ENCODE peak calls at places on chromosomes 7 and 10, in ten cellular contexts. U, F, Z, A, P, R, O, Y, K and W are unnamed samples.

GRCh38 chr7:130008941-130009847 is 42.0 kb downstream of the ZC3HC1 start:
- DNase-seq in U (peak; percentile 65), F (peak; percentile 93), Z (no peak), A (peak; percentile 74), P (peak; percentile 97), R (peak; percentile 47), O (peak; percentile 62), Y (no peak), K (peak; percentile 74), W (peak; percentile 45)

GRCh38 chr7:105530546-105530945 is 1.5 kb upstream of the RINT1 start:
- DNase-seq in U (no peak), F (no peak), Z (no peak), A (no peak), P (no peak), R (no peak), O (no peak), Y (no peak), K (no peak), W (no peak)

GRCh38 chr10:43200538-43201390 is 62.5 kb downstream of the CSGALNACT2 start:
- DNase-seq in U (no peak), F (no peak), Z (no peak), A (no peak), P (peak; percentile 0), R (no peak), O (no peak), Y (no peak), K (no peak), W (no peak)

GRCh38 chr10:132506711-132507466 is 30.7 kb upstream of the INPP5A start:
- DNase-seq in U (peak; percentile 89), F (no peak), Z (no peak), A (no peak), P (peak; percentile 34), R (peak; percentile 69), O (peak; percentile 55), Y (no peak), K (no peak), W (peak; percentile 76)

GRCh38 chr10:11036424-11037011 is 18.8 kb downstream of the CELF2 start:
- DNase-seq in U (peak; percentile 54), F (peak; percentile 61), Z (no peak), A (peak; percentile 11), P (peak; percentile 63), R (peak; percentile 52), O (peak; percentile 62), Y (no peak), K (peak; percentile 76), W (peak; percentile 79)

GRCh38 chr10:70543911-70544310 is 58.6 kb downstream of the PRF1 start:
- DNase-seq in U (no peak), F (no peak), Z (no peak), A (no peak), P (no peak), R (no peak), O (no peak), Y (no peak), K (no peak), W (no peak)

GRCh38 chr7:124954766-124955165 is 25.1 kb upstream of the POT1 start:
- DNase-seq in U (no peak), F (no peak), Z (no peak), A (no peak), P (no peak), R (no peak), O (no peak), Y (no peak), K (no peak), W (peak; percentile 21)

GRCh38 chr7:2953099-2953498 is 90.6 kb downstream of the CARD11 start:
- DNase-seq in U (no peak), F (peak; percentile 71), Z (no peak), A (no peak), P (no peak), R (no peak), O (no peak), Y (no peak), K (no peak), W (peak; percentile 3)

GRCh38 chr7:103343758-103344452 is 662 bp downstream of the DNAJC2 start:
- DNase-seq in U (peak; percentile 25), F (peak; percentile 36), Z (no peak), A (peak; percentile 29), P (peak; percentile 38), R (peak; percentile 45), O (peak; percentile 34), Y (peak; percentile 36), K (peak; percentile 44), W (peak; percentile 32)

GRCh38 chr7:140564643-140565042 is 76.0 kb downstream of the DENND2A start:
- DNase-seq in U (no peak), F (peak; percentile 96), Z (no peak), A (no peak), P (no peak), R (no peak), O (no peak), Y (no peak), K (no peak), W (no peak)

GRCh38 chr10:29691564-29692064 is 56.8 kb upstream of the SVIL start:
- DNase-seq in U (peak; percentile 36), F (peak; percentile 74), Z (no peak), A (no peak), P (no peak), R (peak; percentile 40), O (peak; percentile 55), Y (peak; percentile 44), K (peak; percentile 78), W (peak; percentile 92)
- H3K4me3 ChIP-seq in U (no peak overlapping the region), F (no peak overlapping the region), Z (no peak overlapping the region), A (no peak overlapping the region), P (no peak overlapping the region), R (peak overlapping the region; percentile 33), O (no peak overlapping the region), Y (peak overlapping the region; percentile 26), K (no peak overlapping the region), W (peak overlapping the region; percentile 2)

DNA sequence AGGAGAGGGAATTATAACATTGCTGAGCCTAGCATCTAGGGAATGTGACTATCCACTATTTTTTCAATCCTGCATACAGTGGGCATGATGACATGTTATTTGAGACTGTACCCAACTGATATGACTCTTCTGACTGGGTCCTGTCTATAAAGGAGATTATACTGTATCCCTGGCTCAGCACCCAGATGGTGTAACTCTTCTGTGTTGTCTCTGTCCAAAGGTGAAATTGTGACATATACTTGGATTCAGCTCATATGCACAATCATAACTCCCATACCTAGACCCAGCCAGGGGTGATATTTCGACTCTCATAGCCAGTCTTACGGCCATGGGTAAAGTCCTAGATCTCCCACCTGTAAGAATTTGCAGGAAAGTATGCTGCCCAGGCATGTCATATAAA is 59.3 kb downstream of the ZNF736 start:
- DNase-seq in U (no peak), F (no peak), Z (no peak), A (no peak), P (no peak), R (no peak), O (no peak), Y (no peak), K (no peak), W (no peak)
- TF ChIP-seq CTCF in U (no peak), F (no peak), Z (no peak), A (no peak), P (no peak), R (no peak), O (no peak), Y (no peak), K (no peak), W (no peak)

GRCh38 chr10:101079874-101080273 is 18.1 kb downstream of the KAZALD1 start:
- DNase-seq in U (no peak), F (no peak), Z (no peak), A (no peak), P (no peak), R (no peak), O (no peak), Y (no peak), K (no peak), W (no peak)
- H3K4me3 ChIP-seq in U (no peak overlapping the region), F (no peak overlapping the region), Z (no peak overlapping the region), A (no peak overlapping the region), P (no peak overlapping the region), R (no peak overlapping the region), O (no peak overlapping the region), Y (no peak overlapping the region), K (no peak overlapping the region), W (no peak overlapping the region)

GRCh38 chr7:1558181-1558811 is 2.3 kb upstream of the TMEM184A start:
- DNase-seq in U (no peak), F (no peak), Z (no peak), A (peak; percentile 32), P (no peak), R (no peak), O (no peak), Y (peak; percentile 71), K (peak; percentile 36), W (no peak)
- TF ChIP-seq CTCF in U (peak; percentile 12), F (peak; percentile 30), Z (no peak), A (peak; percentile 91), P (no peak), R (no peak), O (no peak), Y (peak; percentile 62), K (peak; percentile 18), W (no peak)

GRCh38 chr7:20787658-20788057 is 972 bp upstream of the SP8 start:
- DNase-seq in U (no peak), F (no peak), Z (no peak), A (no peak), P (no peak), R (no peak), O (no peak), Y (no peak), K (no peak), W (no peak)
- H3K4me3 ChIP-seq in U (no peak overlapping the region), F (no peak overlapping the region), Z (no peak overlapping the region), A (no peak overlapping the region), P (no peak overlapping the region), R (no peak overlapping the region), O (peak overlapping the region; percentile 74), Y (no peak overlapping the region), K (no peak overlapping the region), W (no peak overlapping the region)

GRCh38 chr10:74058658-74059057 is 60.7 kb downstream of the VCL start:
- DNase-seq in U (peak; percentile 29), F (no peak), Z (no peak), A (peak; percentile 37), P (peak; percentile 53), R (no peak), O (no peak), Y (no peak), K (no peak), W (no peak)
- TF ChIP-seq CTCF in U (no peak), F (no peak), Z (no peak), A (peak; percentile 39), P (peak; percentile 53), R (no peak), O (no peak), Y (peak; percentile 38), K (no peak), W (no peak)

GRCh38 chr10:123142701-123143161 is 5.2 kb upstream of the HMX2 start:
- DNase-seq in U (no peak), F (no peak), Z (no peak), A (no peak), P (no peak), R (no peak), O (no peak), Y (no peak), K (no peak), W (no peak)
- H3K4me3 ChIP-seq in U (no peak overlapping the region), F (no peak overlapping the region), Z (no peak overlapping the region), A (no peak overlapping the region), P (no peak overlapping the region), R (no peak overlapping the region), O (no peak overlapping the region), Y (no peak overlapping the region), K (no peak overlapping the region), W (no peak overlapping the region)